ENCODE peak calls at places on chromosome 21, in five cellular contexts. K is cerebellar cortex, H is Peyer's patch, F is ureter, O is EH. W is an unnamed sample.

GRCh38 chr21:36735201-36735515 is 36.2 kb downstream of the SIM2 start:
- DNase-seq in K (no peak), H (no peak), F (no peak), O (no peak), W (no peak)

GRCh38 chr21:46322351-46323226 is 1.1 kb downstream of the C21orf58 start:
- DNase-seq in K (no peak), H (no peak), F (no peak), O (peak), W (peak)

GRCh38 chr21:37207441-37208009 is 59.6 kb downstream of the VPS26C start:
- DNase-seq in K (peak), H (no peak), F (peak), O (peak), W (no peak)

GRCh38 chr21:45010096-45010495 is 64.3 kb upstream of the ADARB1 start:
- DNase-seq in K (no peak), H (no peak), F (no peak), O (peak), W (no peak)

GRCh38 chr21:42063578-42064521 is 7.3 kb upstream of the UMODL1 start:
- DNase-seq in K (no peak), H (peak), F (no peak), O (no peak), W (peak)

GRCh38 chr21:45378258-45378966 is 26.6 kb upstream of the COL18A1 start:
- DNase-seq in K (no peak), H (peak), F (no peak), O (peak), W (peak)

GRCh38 chr21:33682992-33683627 is 40.8 kb downstream of the ITSN1 start:
- DNase-seq in K (no peak), H (no peak), F (no peak), O (peak), W (no peak)

GRCh38 chr21:34560609-34561008 is 48.6 kb upstream of the KCNE1 start:
- DNase-seq in K (no peak), H (no peak), F (no peak), O (no peak), W (no peak)

GRCh38 chr21:44767834-44768831 is 33.5 kb downstream of the UBE2G2 start:
- DNase-seq in K (peak), H (no peak), F (peak), O (no peak), W (no peak)

GRCh38 chr21:28712396-28712795 is 280.3 kb downstream of the LTN1 start:
- DNase-seq in K (no peak), H (no peak), F (no peak), O (peak), W (no peak)

GRCh38 chr21:24223625-24224024 is 1383.7 kb downstream of the MRPL39 start:
- DNase-seq in K (no peak), H (no peak), F (no peak), O (no peak), W (no peak)

GRCh38 chr21:35179990-35180557 is 131.0 kb upstream of the RUNX1 start:
- DNase-seq in K (no peak), H (no peak), F (no peak), O (peak), W (no peak)

GRCh38 chr21:42688226-42688840 is 34.9 kb downstream of the PDE9A start:
- DNase-seq in K (no peak), H (no peak), F (no peak), O (no peak), W (no peak)

GRCh38 chr21:38277501-38278111 is 20.8 kb downstream of the KCNJ15 start:
- DNase-seq in K (no peak), H (no peak), F (no peak), O (peak), W (no peak)

GRCh38 chr21:43721939-43722338 is 3.0 kb downstream of the PDXK start:
- DNase-seq in K (no peak), H (peak), F (no peak), O (no peak), W (no peak)

GRCh38 chr21:32533611-32534010 is 51.7 kb downstream of the TCP10L start:
- DNase-seq in K (no peak), H (no peak), F (no peak), O (no peak), W (no peak)

W was measured in mucosa of descending colon.